ENCODE peak calls at places on chromosomes 12 and 14, in six cellular contexts. Q is hepatic stellate cell; E is amygdala; I is RWPE1; L is activated naive CD4-positive, alpha-beta T cell treated with anti-CD3 and anti-CD28 coated beads, Interleukin-2, amount 10 ng/mL, durations not matched to agents 7 days and 5 days; P is NCI-H460. V is an unnamed sample.

GRCh38 chr12:55682087-55682796 is 25.5 kb downstream of the ITGA7 start:
- DNase-seq in L (no peak), P (no peak), I (no peak), Q (no peak), E (no peak), V (peak)

GRCh38 chr12:48185181-48185919 is 1.9 kb downstream of the CCDC184 start:
- DNase-seq in P (no peak), L (no peak), E (peak), I (no peak), Q (no peak), V (no peak)

GRCh38 chr12:42588981-42589464 is 523 bp downstream of the PRICKLE1 start:
- DNase-seq in Q (no peak), E (no peak), I (peak), L (no peak), P (no peak), V (no peak)

GRCh38 chr14:42248131-42248530 is 641.5 kb downstream of the LRFN5 start:
- DNase-seq in Q (no peak), P (no peak), I (no peak), E (no peak), L (no peak), V (no peak)

GRCh38 chr14:76955575-76956252 is 72.8 kb downstream of the IRF2BPL start:
- DNase-seq in I (peak), E (peak), Q (peak), L (peak), P (peak), V (no peak)

GRCh38 chr12:94304566-94305061 is 155.1 kb downstream of the CEP83 start:
- DNase-seq in E (no peak), L (no peak), Q (no peak), I (no peak), P (no peak), V (no peak)

GRCh38 chr12:101086490-101086889 is 123.5 kb downstream of the SLC5A8 start:
- DNase-seq in Q (no peak), L (no peak), P (no peak), I (no peak), E (no peak), V (no peak)

GRCh38 chr12:129215436-129216025 is 362.3 kb downstream of the GLT1D1 start:
- DNase-seq in I (no peak), L (no peak), Q (no peak), P (no peak), E (no peak), V (no peak)

GRCh38 chr12:20128926-20129325 is 239.4 kb upstream of the PDE3A start:
- DNase-seq in L (no peak), I (no peak), Q (no peak), E (no peak), P (no peak), V (no peak)

GRCh38 chr12:113698505-113698858 is 226.8 kb upstream of the LHX5 start:
- DNase-seq in I (no peak), E (no peak), Q (no peak), P (no peak), L (no peak), V (no peak)

GRCh38 chr12:98402081-98402480 is 113.3 kb upstream of the TMPO start:
- DNase-seq in E (no peak), P (no peak), L (no peak), I (peak), Q (no peak), V (no peak)

GRCh38 chr14:23061995-23062394 is 4.7 kb upstream of the CDH24 start:
- DNase-seq in L (no peak), P (peak), Q (peak), E (no peak), I (peak), V (no peak)

V was measured in cardiac septum.